ENCODE peak calls at places on chromosomes 2 and 18, in four cellular contexts. Y is SK-N-SH, F is K562, S is GM12878. P is an unnamed sample.

GRCh38 chr2:191488135-191488534 is 189.8 kb upstream of the NABP1 start:
- DNase-seq in S (no peak), F (no peak), Y (no peak), P (no peak)

GRCh38 chr2:11377915-11378649 is 33.6 kb upstream of the ROCK2 start:
- DNase-seq in Y (no peak), S (peak; percentile 61), F (no peak), P (no peak)

GRCh38 chr2:135226961-135227360 is 174.9 kb downstream of the RAB3GAP1 start:
- DNase-seq in F (no peak), S (no peak), Y (no peak), P (no peak)

GRCh38 chr2:233807215-233807865 is 29.2 kb downstream of the MROH2A start:
- DNase-seq in S (no peak), F (no peak), Y (no peak), P (no peak)

GRCh38 chr2:133097666-133098065 is 427.7 kb upstream of the LYPD1 start:
- DNase-seq in Y (no peak), F (no peak), S (no peak), P (no peak)

GRCh38 chr2:215983581-215984351 is 29.6 kb downstream of the MREG start:
- DNase-seq in F (no peak), Y (peak; percentile 38), S (no peak), P (no peak)

GRCh38 chr2:151946856-151947523 is 118.8 kb upstream of the ARL5A start:
- DNase-seq in Y (peak; percentile 62), F (peak; percentile 70), S (no peak), P (peak; percentile 62)

GRCh38 chr2:82998770-82999169 is 1460.3 kb downstream of the SUCLG1 start:
- DNase-seq in F (no peak), S (no peak), Y (no peak), P (no peak)

GRCh38 chr2:105796791-105797190 is 52.1 kb downstream of the NCK2 start:
- DNase-seq in S (no peak), F (no peak), Y (no peak), P (no peak)

GRCh38 chr2:136049991-136050573 is 64.7 kb upstream of the DARS1 start:
- DNase-seq in Y (no peak), F (no peak), S (no peak), P (no peak)

GRCh38 chr18:45838302-45839070 is 13.0 kb downstream of the SIGLEC15 start:
- DNase-seq in S (no peak), F (no peak), Y (peak; percentile 70), P (no peak)

GRCh38 chr18:45836242-45837215 is 11.1 kb downstream of the SIGLEC15 start:
- DNase-seq in S (no peak), F (no peak), Y (no peak), P (no peak)

GRCh38 chr18:45835057-45835634 is 9.7 kb downstream of the SIGLEC15 start:
- DNase-seq in S (no peak), F (no peak), Y (no peak), P (no peak)

GRCh38 chr18:45839415-45840395 is 14.2 kb downstream of the SIGLEC15 start:
- DNase-seq in S (no peak), Y (peak; percentile 59), F (peak; percentile 13), P (peak; percentile 56)

GRCh38 chr18:45837283-45838070 is 12.0 kb downstream of the SIGLEC15 start:
- DNase-seq in Y (peak; percentile 82), F (no peak), S (no peak), P (peak; percentile 80)
- TF ChIP-seq USF1 in Y (peak; percentile 64), F (no peak), S (no peak), P (peak; percentile 90)

GRCh38 chr2:42342795-42343241 is 18.2 kb downstream of the COX7A2L start:
- DNase-seq in Y (no peak), F (no peak), S (no peak), P (no peak)
- TF ChIP-seq USF1 in Y (no peak), F (no peak), S (no peak), P (no peak)

DNA sequence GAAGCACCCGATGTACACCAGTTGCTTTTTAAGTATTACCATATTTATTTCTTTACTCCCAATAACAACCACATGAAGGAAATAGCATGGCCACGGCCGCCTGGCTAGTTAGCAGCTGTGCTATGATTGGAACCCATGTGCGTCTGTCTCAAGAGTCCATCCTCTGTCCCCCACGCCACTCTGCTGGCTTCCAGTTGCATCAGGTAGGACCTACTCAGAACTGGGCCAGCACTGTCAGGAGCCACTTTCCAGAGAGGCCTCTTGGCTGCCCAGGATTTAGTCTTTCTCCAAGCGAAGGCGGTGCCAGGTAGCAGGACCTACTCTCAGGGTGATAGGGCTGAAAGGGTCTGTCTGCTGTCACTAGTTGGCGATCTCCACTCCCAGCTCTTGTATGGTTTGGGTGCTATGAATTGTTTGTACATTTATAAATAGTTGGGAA is 22.1 kb downstream of the ASB18 start:
- DNase-seq in Y (no peak), F (no peak), S (no peak), P (no peak)
- TF ChIP-seq USF1 in Y (no peak), F (no peak), S (no peak), P (no peak)

GRCh38 chr2:157475722-157476390 is 32.0 kb upstream of the CYTIP start:
- DNase-seq in S (no peak), Y (no peak), F (no peak), P (no peak)

GRCh38 chr2:157479081-157480027 is 35.5 kb upstream of the CYTIP start:
- DNase-seq in S (no peak), Y (no peak), F (no peak), P (no peak)

GRCh38 chr2:157476915-157477709 is 33.2 kb upstream of the CYTIP start:
- DNase-seq in S (no peak), Y (no peak), F (no peak), P (no peak)

GRCh38 chr2:157480182-157480961 is 36.5 kb upstream of the CYTIP start:
- DNase-seq in Y (no peak), S (no peak), F (no peak), P (no peak)
- TF ChIP-seq USF1 in Y (no peak), S (no peak), F (no peak), P (no peak)

DNA sequence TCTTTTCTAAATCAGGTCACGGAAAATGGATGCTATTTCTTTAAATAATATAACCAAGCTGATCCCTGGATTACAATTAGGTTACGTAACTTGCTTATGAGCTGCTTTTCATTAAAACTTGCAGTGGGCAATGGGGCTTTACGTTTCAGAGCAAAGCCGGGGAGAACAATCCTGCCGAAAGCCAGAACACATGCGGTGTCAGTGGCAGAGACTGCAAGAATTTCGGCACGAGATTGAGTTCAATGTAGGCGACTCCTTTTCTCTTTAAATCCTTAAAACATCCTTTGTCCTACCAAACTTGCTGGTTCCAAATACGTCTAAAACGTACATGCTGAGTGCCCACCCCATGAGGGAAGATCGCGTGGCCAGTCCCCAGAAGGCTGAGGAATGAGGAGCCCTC is 36.8 kb upstream of the NCOA1 start:
- DNase-seq in Y (no peak), S (no peak), F (no peak), P (no peak)
- TF ChIP-seq USF1 in Y (no peak), S (no peak), F (no peak), P (no peak)

DNA sequence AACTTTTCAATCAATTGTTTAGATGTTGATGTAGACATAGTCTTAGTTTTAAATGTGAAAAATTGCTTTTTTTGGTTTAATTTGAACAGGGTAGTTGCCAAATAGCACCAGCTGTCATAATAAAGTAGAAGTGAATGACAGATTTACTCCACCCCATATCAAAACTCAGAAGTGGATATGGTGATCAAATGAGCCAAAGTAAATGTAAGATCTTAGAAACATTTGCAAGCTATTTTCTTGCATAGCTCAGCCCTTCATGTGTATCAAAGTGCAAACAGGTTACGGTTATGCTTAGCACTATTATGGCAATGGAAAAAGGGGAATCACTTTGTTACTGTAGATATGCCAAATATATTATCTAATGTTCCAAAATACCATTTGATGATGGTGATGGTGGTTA is 540.9 kb upstream of the NRP2 start:
- DNase-seq in Y (no peak), S (no peak), F (no peak), P (no peak)
- TF ChIP-seq USF1 in Y (no peak), S (no peak), F (no peak), P (no peak)